ENCODE peak calls at places on chromosome 20, in ten cellular contexts. I, N, J, H, Y, L, O, M, E and X are unnamed samples.

GRCh38 chr20:12111431-12112088 is 193.9 kb downstream of the BTBD3 start:
- DNase-seq in I (no peak), L (peak; percentile 12), N (no peak), E (no peak), Y (no peak), M (no peak), H (no peak), J (no peak), O (no peak), X (no peak)

GRCh38 chr20:41223112-41223511 is 85.8 kb downstream of the PLCG1 start:
- DNase-seq in N (no peak), I (no peak), Y (no peak), J (no peak), M (no peak), O (no peak), L (no peak), E (no peak), H (peak; percentile 59), X (no peak)

GRCh38 chr20:32418376-32418775 is 60.2 kb downstream of the ASXL1 start:
- DNase-seq in H (no peak), M (no peak), N (no peak), L (peak; percentile 40), Y (no peak), I (no peak), E (no peak), O (no peak), J (no peak), X (no peak)

GRCh38 chr20:53036992-53037391 is 64.8 kb downstream of the TSHZ2 start:
- DNase-seq in N (no peak), E (no peak), J (no peak), Y (no peak), O (no peak), H (no peak), I (no peak), L (no peak), M (no peak), X (no peak)

GRCh38 chr20:62122659-62123449 is 579 bp downstream of the LSM14B start:
- DNase-seq in N (no peak), E (no peak), I (peak; percentile 21), H (no peak), L (no peak), Y (peak; percentile 64), M (peak; percentile 79), J (peak; percentile 79), O (no peak), X (peak; percentile 28)

GRCh38 chr20:48831702-48832422 is 4.1 kb upstream of the PREX1 start:
- DNase-seq in I (no peak), M (no peak), J (peak; percentile 82), O (no peak), N (peak; percentile 86), E (no peak), Y (no peak), H (peak; percentile 40), L (peak; percentile 59), X (no peak)

GRCh38 chr20:38970302-38970701 is 8.2 kb downstream of the DHX35 start:
- DNase-seq in J (no peak), Y (no peak), N (no peak), O (peak; percentile 74), E (no peak), L (no peak), M (no peak), I (no peak), H (peak; percentile 87), X (no peak)

GRCh38 chr20:64055893-64056638 is 6.6 kb upstream of the SOX18 start:
- DNase-seq in E (no peak), Y (no peak), L (peak; percentile 25), N (no peak), H (no peak), M (no peak), I (no peak), O (no peak), J (no peak), X (no peak)

GRCh38 chr20:62707981-62708521 is 585 bp upstream of the NTSR1 start:
- DNase-seq in H (no peak), I (peak; percentile 60), Y (no peak), N (no peak), O (no peak), J (no peak), L (no peak), E (no peak), M (no peak), X (no peak)

GRCh38 chr20:62760536-62761057 is 35.7 kb upstream of the MRGBP start:
- DNase-seq in J (no peak), H (no peak), L (no peak), M (no peak), Y (no peak), N (no peak), O (no peak), I (no peak), E (peak; percentile 52), X (no peak)

GRCh38 chr20:6265204-6265904 is 142.5 kb upstream of the FERMT1 start:
- DNase-seq in L (peak; percentile 84), E (no peak), Y (no peak), H (peak; percentile 87), N (no peak), M (no peak), J (no peak), O (peak; percentile 4), I (no peak), X (no peak)

GRCh38 chr20:62874745-62875344 is 13.2 kb upstream of the TCFL5 start:
- DNase-seq in N (peak; percentile 28), E (peak; percentile 4), J (no peak), H (peak; percentile 11), I (no peak), L (no peak), M (no peak), O (no peak), Y (no peak), X (no peak)

GRCh38 chr20:38260378-38261053 is at the start of gene KIAA1755:
- DNase-seq in O (no peak), L (no peak), N (peak; percentile 82), J (peak; percentile 70), I (no peak), M (no peak), H (peak; percentile 32), Y (no peak), E (peak; percentile 89), X (no peak)

GRCh38 chr20:10676518-10676917 is 2.7 kb upstream of the JAG1 start:
- DNase-seq in E (no peak), O (no peak), H (no peak), N (no peak), Y (no peak), M (no peak), I (no peak), J (no peak), L (no peak), X (no peak)

GRCh38 chr20:16236589-16237241 is 336.5 kb downstream of the KIF16B start:
- DNase-seq in I (no peak), M (no peak), O (no peak), Y (no peak), H (no peak), E (no peak), N (no peak), L (no peak), J (no peak), X (no peak)

GRCh38 chr20:35604444-35604750 is 11.2 kb upstream of the SPAG4 start:
- DNase-seq in H (no peak), E (no peak), I (no peak), N (peak; percentile 54), O (no peak), Y (no peak), J (peak; percentile 57), M (no peak), L (no peak), X (no peak)

GRCh38 chr20:44776977-44777376 is 31.3 kb downstream of the KCNK15 start:
- DNase-seq in I (no peak), L (peak; percentile 32), M (no peak), H (peak; percentile 23), E (no peak), N (no peak), O (no peak), Y (no peak), J (no peak), X (no peak)

GRCh38 chr20:37392441-37393195 is 46.7 kb downstream of the SRC start:
- DNase-seq in H (no peak), Y (peak; percentile 42), J (no peak), O (no peak), L (peak; percentile 13), M (no peak), E (peak; percentile 33), I (peak; percentile 53), N (peak; percentile 60), X (no peak)

GRCh38 chr20:52268184-52268583 is 76.6 kb upstream of the ZFP64 start:
- DNase-seq in J (no peak), I (no peak), N (no peak), M (no peak), E (no peak), L (no peak), H (peak; percentile 71), Y (no peak), O (no peak), X (no peak)

GRCh38 chr20:53948383-53949318 is 121.7 kb downstream of the BCAS1 start:
- DNase-seq in L (no peak), N (no peak), O (no peak), I (no peak), M (no peak), E (no peak), H (no peak), J (no peak), Y (no peak), X (peak; percentile 21)

GRCh38 chr20:10113746-10114145 is 79.0 kb downstream of the ANKEF1 start:
- DNase-seq in O (no peak), Y (no peak), I (no peak), M (no peak), E (no peak), J (no peak), H (peak; percentile 53), L (no peak), N (no peak), X (no peak)

GRCh38 chr20:3839328-3839727 is 7.3 kb upstream of the MAVS start:
- DNase-seq in H (no peak), I (no peak), J (no peak), M (no peak), O (no peak), E (peak; percentile 7), N (no peak), Y (no peak), L (peak; percentile 71), X (no peak)

GRCh38 chr20:34951652-34952051 is 4.0 kb downstream of the GSS start:
- DNase-seq in Y (no peak), J (no peak), M (peak; percentile 71), O (no peak), L (no peak), H (no peak), E (peak; percentile 80), N (no peak), I (no peak), X (no peak)